ENCODE peak calls at places on chromosomes 5 and 9, in nine cellular contexts. D is upper lobe of right lung, B is endothelial cell, P is IMR-90, U is left ventricle myocardium inferior, J is omental fat pad, G is upper lobe of left lung, X is progenitor cell of endocrine pancreas, A is Peyer's patch. K is an unnamed sample.

GRCh38 chr9:113205449-113206247 is 15.4 kb downstream of the FKBP15 start:
- DNase-seq in U (no peak), J (no peak), A (no peak), D (no peak), G (no peak), X (no peak), B (no peak), P (no peak), K (no peak)

GRCh38 chr5:100311811-100312210 is 223.4 kb upstream of the FAM174A start:
- DNase-seq in D (no peak), X (no peak), A (no peak), U (no peak), B (no peak), P (no peak), G (no peak), J (no peak), K (no peak)

GRCh38 chr9:3441197-3441816 is 84.5 kb downstream of the RFX3 start:
- DNase-seq in D (no peak), B (peak; percentile 40), A (peak; percentile 65), X (no peak), G (peak; percentile 55), J (no peak), P (peak; percentile 77), U (no peak), K (no peak)

GRCh38 chr5:153641183-153641688 is 150.8 kb downstream of the GRIA1 start:
- DNase-seq in A (no peak), U (no peak), G (no peak), J (no peak), P (no peak), B (no peak), D (no peak), X (no peak), K (no peak)

GRCh38 chr5:147415663-147416062 is 94.2 kb downstream of the DPYSL3 start:
- DNase-seq in G (no peak), J (no peak), X (no peak), D (no peak), B (no peak), P (peak; percentile 29), U (no peak), A (no peak), K (no peak)

GRCh38 chr5:172105811-172106210 is 82.2 kb downstream of the STK10 start:
- DNase-seq in U (no peak), G (no peak), A (no peak), J (no peak), D (no peak), P (no peak), B (no peak), X (no peak), K (no peak)

GRCh38 chr5:79840085-79840990 is 150.7 kb downstream of the CMYA5 start:
- DNase-seq in X (no peak), B (no peak), U (no peak), G (no peak), A (no peak), P (peak; percentile 21), J (no peak), D (no peak), K (peak; percentile 34)

GRCh38 chr9:70607926-70608325 is 193.5 kb upstream of the KLF9 start:
- DNase-seq in A (no peak), D (no peak), G (peak; percentile 52), B (no peak), U (no peak), J (no peak), X (no peak), P (no peak), K (no peak)

GRCh38 chr5:51013036-51013435 is 346.6 kb downstream of the PARP8 start:
- DNase-seq in X (no peak), U (no peak), A (no peak), J (no peak), G (no peak), P (no peak), D (no peak), B (no peak), K (no peak)

GRCh38 chr9:19992556-19992955 is 203.7 kb upstream of the SLC24A2 start:
- DNase-seq in B (no peak), J (no peak), G (no peak), D (no peak), X (no peak), A (no peak), U (no peak), P (peak; percentile 75), K (no peak)

GRCh38 chr5:80266566-80266965 is 10.7 kb upstream of the SERINC5 start:
- DNase-seq in A (no peak), G (no peak), J (no peak), U (no peak), D (no peak), X (no peak), P (no peak), B (no peak), K (no peak)

GRCh38 chr9:123073441-123073840 is 40.0 kb downstream of the GPR21 start:
- DNase-seq in J (no peak), U (no peak), P (no peak), G (no peak), X (no peak), A (no peak), D (no peak), B (no peak), K (no peak)

GRCh38 chr5:108919591-108920326 is 172.1 kb downstream of the FER start:
- DNase-seq in D (no peak), G (no peak), P (no peak), A (no peak), B (no peak), X (no peak), U (no peak), J (no peak), K (no peak)

GRCh38 chr5:172436874-172437369 is 17.4 kb downstream of the SH3PXD2B start:
- DNase-seq in J (no peak), U (peak; percentile 13), G (no peak), P (no peak), B (no peak), X (no peak), A (no peak), D (no peak), K (no peak)

GRCh38 chr9:128528445-128529160 is 23.8 kb upstream of the SPTAN1 start:
- DNase-seq in J (no peak), B (no peak), X (no peak), P (peak; percentile 20), G (no peak), U (no peak), A (no peak), D (no peak), K (no peak)

GRCh38 chr5:36875789-36876388 is 680 bp upstream of the NIPBL start:
- DNase-seq in J (peak; percentile 40), P (peak; percentile 78), G (peak; percentile 91), U (peak; percentile 84), A (peak; percentile 92), D (peak; percentile 93), B (peak; percentile 82), X (peak; percentile 63), K (peak; percentile 91)

GRCh38 chr9:36665921-36666429 is 93.3 kb downstream of the MELK start:
- DNase-seq in P (peak; percentile 30), D (no peak), X (no peak), J (no peak), B (no peak), U (no peak), A (no peak), G (no peak), K (no peak)

GRCh38 chr9:89794918-89795317 is 190.1 kb downstream of the GADD45G start:
- DNase-seq in U (no peak), D (no peak), A (peak; percentile 53), P (no peak), G (peak; percentile 41), J (no peak), X (no peak), B (no peak), K (no peak)

GRCh38 chr9:136853596-136854112 is 1.5 kb downstream of the MAMDC4 start:
- DNase-seq in B (no peak), U (peak; percentile 13), D (no peak), J (no peak), G (no peak), A (peak; percentile 48), P (no peak), X (no peak), K (no peak)

GRCh38 chr9:29044959-29045358 is 1471.7 kb upstream of the C9orf72 start:
- DNase-seq in P (no peak), G (no peak), D (no peak), J (no peak), A (no peak), B (no peak), X (no peak), U (no peak), K (no peak)

GRCh38 chr5:76579166-76579765 is 43.9 kb downstream of the F2RL2 start:
- DNase-seq in D (no peak), J (no peak), G (no peak), B (no peak), X (no peak), P (peak; percentile 66), A (no peak), U (no peak), K (no peak)

GRCh38 chr5:180799194-180799593 is 3.4 kb downstream of the MGAT1 start:
- DNase-seq in D (no peak), A (peak; percentile 81), G (no peak), J (no peak), B (peak; percentile 51), X (peak; percentile 32), P (no peak), U (no peak), K (no peak)

GRCh38 chr5:143008809-143009521 is 238.8 kb downstream of the ARHGAP26 start:
- DNase-seq in D (no peak), A (peak; percentile 79), P (peak; percentile 100), B (no peak), X (no peak), J (no peak), U (no peak), G (peak; percentile 64), K (no peak)
- TF ChIP-seq CTCF in D (no peak), A (no peak), P (peak; percentile 44), B (no peak), X (no peak), J (no peak), U (no peak), G (no peak), K (no peak)

GRCh38 chr5:66494437-66494836 is 101.8 kb upstream of the MAST4 start:
- DNase-seq in P (no peak), G (no peak), D (no peak), X (no peak), U (no peak), A (peak; percentile 50), J (no peak), B (no peak), K (no peak)
- TF ChIP-seq CTCF in P (no peak), G (no peak), D (no peak), X (peak; percentile 51), U (no peak), A (peak; percentile 10), J (no peak), B (no peak), K (peak; percentile 20)

GRCh38 chr5:71836084-71836483 is 117.0 kb downstream of the CARTPT start:
- DNase-seq in G (no peak), D (no peak), A (no peak), J (no peak), B (no peak), U (no peak), P (peak; percentile 25), X (no peak), K (no peak)
- TF ChIP-seq CTCF in G (no peak), D (no peak), A (no peak), J (no peak), B (no peak), U (no peak), P (peak; percentile 35), X (peak; percentile 31), K (peak; percentile 47)

DNA sequence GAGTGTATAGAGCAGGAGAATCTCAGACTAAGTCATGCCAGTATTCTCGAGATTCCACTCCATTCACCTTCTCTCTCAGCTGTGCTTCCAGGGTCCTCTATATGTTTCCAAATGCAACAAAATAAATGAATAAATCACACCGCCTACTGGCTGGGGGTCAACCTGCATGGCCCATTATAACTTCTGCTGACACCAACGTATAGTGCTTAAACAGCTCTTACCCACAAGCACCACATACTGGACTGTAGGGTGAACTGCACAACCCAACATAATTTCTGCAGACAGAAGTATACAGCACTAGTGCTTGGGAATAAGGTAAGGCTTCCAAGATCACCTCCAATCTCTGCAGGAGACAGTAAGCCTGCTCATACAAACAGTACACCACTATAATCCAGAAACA is 33.1 kb upstream of the HTR4 start:
- DNase-seq in B (peak; percentile 23), P (peak; percentile 13), X (no peak), D (no peak), G (no peak), U (no peak), J (no peak), A (peak; percentile 64), K (no peak)
- TF ChIP-seq CTCF in B (peak; percentile 63), P (peak; percentile 30), X (peak; percentile 44), D (no peak), G (no peak), U (no peak), J (no peak), A (peak; percentile 35), K (no peak)